ENCODE peak calls at places on chromosome 9, in eight cellular contexts. G is HepG2, X is AG04450, A is hepatocyte, L is stomach, E is lower lobe of right lung, Q is body of pancreas, O is tibial nerve. Y is an unnamed sample.

GRCh38 chr9:79574166-79574565 is 2.4 kb downstream of the TLE4 start:
- DNase-seq in G (no peak), X (no peak), A (no peak), L (no peak), E (no peak), Q (no peak), O (no peak), Y (no peak)

GRCh38 chr9:100756217-100756616 is 178.3 kb downstream of the CAVIN4 start:
- DNase-seq in G (no peak), X (no peak), A (no peak), L (no peak), E (no peak), Q (no peak), O (no peak), Y (peak; percentile 24)

GRCh38 chr9:5629312-5630037 is 568 bp downstream of the RIC1 start:
- DNase-seq in G (no peak), X (no peak), A (peak; percentile 64), L (peak; percentile 55), E (peak; percentile 77), Q (peak; percentile 58), O (peak; percentile 34), Y (peak; percentile 38)

GRCh38 chr9:87390361-87390760 is 107.3 kb upstream of the DAPK1 start:
- DNase-seq in G (no peak), X (no peak), A (no peak), L (no peak), E (no peak), Q (no peak), O (no peak), Y (no peak)

GRCh38 chr9:76996700-76997099 is 22.8 kb upstream of the FOXB2 start:
- DNase-seq in G (peak; percentile 12), X (no peak), A (peak; percentile 72), L (no peak), E (no peak), Q (no peak), O (no peak), Y (peak; percentile 65)

GRCh38 chr9:129458663-129459549 is 162.0 kb downstream of the C9orf50 start:
- DNase-seq in G (no peak), X (no peak), A (peak; percentile 60), L (peak; percentile 86), E (peak; percentile 61), Q (peak; percentile 48), O (no peak), Y (peak; percentile 83)

GRCh38 chr9:107612136-107612535 is 122.6 kb upstream of the KLF4 start:
- DNase-seq in G (no peak), X (no peak), A (peak; percentile 52), L (peak; percentile 29), E (peak; percentile 82), Q (peak; percentile 18), O (peak; percentile 73), Y (no peak)

GRCh38 chr9:36319806-36320205 is 61.6 kb upstream of the GNE start:
- DNase-seq in G (peak; percentile 66), X (no peak), A (peak; percentile 68), L (peak; percentile 67), E (peak; percentile 56), Q (peak; percentile 49), O (no peak), Y (no peak)

GRCh38 chr9:72592501-72593403 is 71.3 kb downstream of the TMC1 start:
- DNase-seq in G (peak; percentile 30), X (peak; percentile 42), A (peak; percentile 79), L (no peak), E (no peak), Q (peak; percentile 44), O (peak; percentile 62), Y (peak; percentile 35)

GRCh38 chr9:23621166-23621565 is 204.9 kb downstream of the ELAVL2 start:
- DNase-seq in G (no peak), X (no peak), A (no peak), L (no peak), E (no peak), Q (no peak), O (no peak), Y (no peak)

GRCh38 chr9:121633144-121633714 is 18.2 kb upstream of the DAB2IP start:
- DNase-seq in G (peak; percentile 72), X (no peak), A (no peak), L (no peak), E (no peak), Q (no peak), O (no peak), Y (no peak)

GRCh38 chr9:92406506-92406905 is 2.1 kb upstream of the OGN start:
- DNase-seq in G (no peak), X (no peak), A (peak; percentile 25), L (no peak), E (no peak), Q (no peak), O (peak; percentile 42), Y (no peak)

GRCh38 chr9:123091459-123091858 is 58.0 kb downstream of the GPR21 start:
- DNase-seq in G (no peak), X (no peak), A (no peak), L (no peak), E (no peak), Q (no peak), O (no peak), Y (no peak)
- TF ChIP-seq CTCF in G (no peak), X (peak; percentile 4), A (no peak), L (no peak), E (no peak), Q (no peak), O (no peak), Y (peak; percentile 44)

GRCh38 chr9:124697326-124698200 is 73.5 kb downstream of the NR6A1 start:
- DNase-seq in G (no peak), X (no peak), A (no peak), L (no peak), E (no peak), Q (no peak), O (no peak), Y (no peak)

GRCh38 chr9:124693403-124693802 is 77.7 kb downstream of the NR6A1 start:
- DNase-seq in G (no peak), X (no peak), A (no peak), L (no peak), E (no peak), Q (no peak), O (no peak), Y (no peak)

GRCh38 chr9:124696101-124696500 is 75.0 kb downstream of the NR6A1 start:
- DNase-seq in G (peak; percentile 33), X (no peak), A (no peak), L (no peak), E (no peak), Q (no peak), O (no peak), Y (no peak)

GRCh38 chr9:124695280-124695890 is 75.7 kb downstream of the NR6A1 start:
- DNase-seq in G (no peak), X (no peak), A (no peak), L (no peak), E (no peak), Q (no peak), O (no peak), Y (no peak)

GRCh38 chr9:124694394-124695279 is 76.5 kb downstream of the NR6A1 start:
- DNase-seq in G (peak; percentile 82), X (no peak), A (no peak), L (no peak), E (no peak), Q (no peak), O (no peak), Y (no peak)
- H3K4me3 ChIP-seq in G (peak overlapping the region; percentile 43), X (no peak overlapping the region), A (no peak overlapping the region), L (no peak overlapping the region), E (no peak overlapping the region), Q (no peak overlapping the region), O (no peak overlapping the region), Y (no peak overlapping the region)

GRCh38 chr9:70392850-70393249 is 21.6 kb downstream of the KLF9 start:
- DNase-seq in G (no peak), X (no peak), A (no peak), L (no peak), E (no peak), Q (no peak), O (no peak), Y (no peak)

GRCh38 chr9:70399141-70399540 is 15.3 kb downstream of the KLF9 start:
- DNase-seq in G (no peak), X (no peak), A (no peak), L (no peak), E (no peak), Q (no peak), O (no peak), Y (no peak)

GRCh38 chr9:70398145-70398556 is 16.3 kb downstream of the KLF9 start:
- DNase-seq in G (no peak), X (no peak), A (no peak), L (no peak), E (no peak), Q (no peak), O (peak; percentile 19), Y (no peak)

GRCh38 chr9:70392189-70392588 is 22.3 kb downstream of the KLF9 start:
- DNase-seq in G (no peak), X (no peak), A (no peak), L (no peak), E (no peak), Q (no peak), O (no peak), Y (peak; percentile 16)

GRCh38 chr9:70395652-70396051 is 18.8 kb downstream of the KLF9 start:
- DNase-seq in G (no peak), X (no peak), A (no peak), L (no peak), E (no peak), Q (no peak), O (no peak), Y (no peak)
- H3K27ac ChIP-seq in G (no peak overlapping the region), X (no peak overlapping the region), A (no peak overlapping the region), L (no peak overlapping the region), E (no peak overlapping the region), Q (no peak overlapping the region), O (no peak overlapping the region), Y (no peak overlapping the region)

DNA sequence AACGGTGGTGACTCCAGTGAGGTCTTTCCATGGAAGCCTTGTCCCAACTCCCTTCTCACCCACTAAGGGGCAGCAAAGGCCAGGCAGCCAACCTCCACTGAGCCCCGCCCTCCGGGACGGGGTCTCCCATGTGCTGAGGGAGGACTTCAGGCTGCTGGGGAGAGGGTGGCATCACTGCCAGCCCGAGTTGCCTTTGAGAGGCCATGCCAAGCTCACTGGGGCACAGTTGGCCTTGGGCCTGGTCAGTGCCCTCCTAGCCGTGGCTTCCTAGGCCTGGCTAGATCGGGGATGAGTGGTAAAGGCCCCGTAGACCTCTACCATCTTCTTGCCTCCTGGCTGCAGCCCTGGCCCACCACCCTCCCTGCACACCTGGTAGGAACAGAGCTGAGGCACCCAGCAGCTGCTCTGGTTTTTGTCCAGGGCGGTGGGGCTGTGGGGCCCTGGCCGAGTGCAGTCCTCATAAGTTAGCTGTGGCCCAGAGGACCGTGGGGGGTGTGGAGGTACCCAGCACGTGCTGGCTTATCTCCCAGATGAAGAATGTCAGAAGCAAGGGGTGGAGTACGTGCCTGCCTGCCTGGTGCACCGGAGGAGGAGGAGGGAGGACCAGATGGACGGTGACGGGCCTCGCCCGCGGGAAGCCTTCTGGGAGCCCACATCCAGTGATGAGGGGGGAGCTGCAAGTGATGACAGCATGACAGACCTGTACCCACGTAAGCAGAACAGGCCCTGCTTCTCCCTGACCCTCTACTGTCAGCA is 3.2 kb downstream of the SURF2 start:
- DNase-seq in G (peak; percentile 49), X (no peak), A (peak; percentile 59), L (no peak), E (peak; percentile 44), Q (no peak), O (no peak), Y (peak; percentile 78)
- TF ChIP-seq CTCF in G (peak; percentile 87), X (peak; percentile 23), A (peak; percentile 39), L (peak; percentile 10), E (no peak), Q (no peak), O (no peak), Y (peak; percentile 90)

GRCh38 chr9:89422151-89422918 is 75.6 kb downstream of the SEMA4D start:
- DNase-seq in G (no peak), X (peak; percentile 16), A (no peak), L (no peak), E (peak; percentile 64), Q (no peak), O (no peak), Y (no peak)
- H3K4me3 ChIP-seq in G (no peak overlapping the region), X (no peak overlapping the region), A (no peak overlapping the region), L (no peak overlapping the region), E (no peak overlapping the region), Q (no peak overlapping the region), O (no peak overlapping the region), Y (no peak overlapping the region)

Y was measured in WERI-Rb-1.